ENCODE peak calls at places on chromosome 2, in seven cellular contexts. Y, Z, D, R, I, F and G are unnamed samples.

GRCh38 chr2:217070611-217071010 is 210.7 kb upstream of the TNP1 start:
- DNase-seq in F (no peak), D (no peak), Y (no peak), R (no peak), Z (no peak), I (no peak), G (no peak)

GRCh38 chr2:179925713-179926112 is 64.3 kb upstream of the ZNF385B start:
- DNase-seq in Z (no peak), I (no peak), R (no peak), F (no peak), Y (no peak), D (no peak), G (no peak)

GRCh38 chr2:113711857-113712256 is 44.6 kb downstream of the SLC35F5 start:
- DNase-seq in Z (no peak), F (no peak), I (no peak), D (no peak), Y (no peak), R (no peak), G (no peak)

GRCh38 chr2:3529316-3530025 is 10.1 kb upstream of the ADI1 start:
- DNase-seq in R (no peak), Y (no peak), F (no peak), Z (no peak), D (no peak), I (no peak), G (no peak)

GRCh38 chr2:43223412-43224040 is 2.9 kb downstream of the ZFP36L2 start:
- DNase-seq in F (peak), I (peak), R (no peak), Y (no peak), D (peak), Z (no peak), G (no peak)

GRCh38 chr2:210496512-210496911 is 20.0 kb upstream of the LANCL1 start:
- DNase-seq in Y (no peak), Z (no peak), I (no peak), R (no peak), F (no peak), D (no peak), G (peak)

GRCh38 chr2:100976634-100977391 is 25.3 kb upstream of the RPL31 start:
- DNase-seq in I (no peak), Y (no peak), F (no peak), R (no peak), D (no peak), Z (no peak), G (no peak)

GRCh38 chr2:217114117-217114516 is 254.3 kb upstream of the TNP1 start:
- DNase-seq in F (no peak), Y (no peak), R (no peak), D (no peak), I (no peak), Z (no peak), G (no peak)

GRCh38 chr2:88077076-88077475 is 9.5 kb downstream of the SMYD1 start:
- DNase-seq in F (no peak), Z (no peak), I (no peak), Y (peak), D (no peak), R (no peak), G (no peak)

GRCh38 chr2:118292991-118293390 is 204.7 kb downstream of the INSIG2 start:
- DNase-seq in R (no peak), I (peak), Z (no peak), F (no peak), Y (no peak), D (no peak), G (no peak)

GRCh38 chr2:214226061-214226460 is 184.8 kb upstream of the VWC2L start:
- DNase-seq in I (no peak), Y (no peak), Z (no peak), R (no peak), D (no peak), F (no peak), G (no peak)

GRCh38 chr2:196924051-196924450 is 2.5 kb downstream of the PGAP1 start:
- DNase-seq in F (no peak), Z (no peak), Y (no peak), D (no peak), R (no peak), I (no peak), G (no peak)

GRCh38 chr2:8412586-8412985 is 269.3 kb upstream of the ID2 start:
- DNase-seq in R (no peak), Z (no peak), Y (peak), F (no peak), I (peak), D (peak), G (no peak)

GRCh38 chr2:163011035-163011434 is 172.5 kb upstream of the KCNH7 start:
- DNase-seq in D (no peak), Y (no peak), Z (peak), R (no peak), I (no peak), F (no peak), G (no peak)

GRCh38 chr2:224722250-224722649 is 6.1 kb upstream of the CCDC195 start:
- DNase-seq in Z (no peak), D (no peak), F (peak), I (peak), Y (no peak), R (no peak), G (no peak)

GRCh38 chr2:128585706-128586105 is 267.0 kb upstream of the HS6ST1 start:
- DNase-seq in D (no peak), I (peak), Y (no peak), Z (no peak), F (peak), R (no peak), G (no peak)

GRCh38 chr2:189797902-189798301 is 13.7 kb downstream of the PMS1 start:
- DNase-seq in D (peak), F (no peak), Z (no peak), I (no peak), Y (no peak), R (no peak), G (no peak)

GRCh38 chr2:112004246-112004645 is 50.8 kb upstream of the TMEM87B start:
- DNase-seq in I (no peak), F (no peak), R (no peak), Y (peak), Z (no peak), D (peak), G (peak)

GRCh38 chr2:110991951-110992350 is 128.8 kb upstream of the BCL2L11 start:
- DNase-seq in Z (peak), Y (no peak), R (no peak), I (no peak), F (no peak), D (no peak), G (no peak)

GRCh38 chr2:1781291-1782080 is 37.2 kb upstream of the PXDN start:
- DNase-seq in Z (no peak), I (no peak), D (no peak), F (no peak), R (peak), Y (no peak), G (no peak)

GRCh38 chr2:2851316-2851715 is 520.2 kb upstream of the MYT1L start:
- DNase-seq in F (no peak), Y (no peak), I (no peak), R (no peak), D (no peak), Z (no peak), G (no peak)